ENCODE peak calls at places on chromosomes 4 and X, in nine cellular contexts. G, H, V, W, K, J, Z, Q and R are unnamed samples.

GRCh38 chr4:73721419-73721818 is 18.9 kb upstream of the CXCL8 start:
- DNase-seq in G (no peak), Q (no peak), H (no peak), V (no peak), J (peak), Z (no peak), K (peak), W (no peak), R (no peak)

GRCh38 chrX:45145492-45146215 is 55.0 kb downstream of the DIPK2B start:
- DNase-seq in Q (no peak), W (no peak), K (no peak), H (no peak), Z (no peak), J (no peak), V (no peak), G (no peak), R (no peak)

GRCh38 chrX:149497626-149498025 is 7.5 kb downstream of the IDS start:
- DNase-seq in J (peak), K (peak), Z (no peak), H (no peak), W (no peak), G (no peak), V (no peak), Q (no peak), R (no peak)

GRCh38 chrX:47302396-47302795 is 68.0 kb upstream of the ZNF157 start:
- DNase-seq in G (no peak), Z (no peak), H (no peak), K (no peak), V (no peak), W (no peak), Q (no peak), J (no peak), R (no peak)

GRCh38 chr4:86482851-86483490 is 111.1 kb upstream of the PTPN13 start:
- DNase-seq in K (no peak), J (no peak), G (no peak), Z (no peak), H (no peak), V (peak), W (no peak), Q (no peak), R (no peak)

GRCh38 chr4:63729519-63729918 is 679.7 kb downstream of the TECRL start:
- DNase-seq in V (no peak), W (no peak), Z (no peak), J (no peak), K (no peak), H (no peak), G (no peak), Q (no peak), R (no peak)

GRCh38 chr4:122118243-122118642 is 33.9 kb upstream of the BLTP1 start:
- DNase-seq in K (no peak), G (no peak), J (no peak), H (no peak), V (no peak), Z (no peak), Q (no peak), W (no peak), R (no peak)

GRCh38 chr4:114257516-114257915 is 278.1 kb upstream of the ARSJ start:
- DNase-seq in J (no peak), G (no peak), Q (peak), Z (no peak), K (peak), W (no peak), H (no peak), V (no peak), R (no peak)

GRCh38 chrX:48966796-48967579 is 4.7 kb downstream of the KCND1 start:
- DNase-seq in Q (no peak), K (peak), V (no peak), J (no peak), W (no peak), H (no peak), G (no peak), Z (no peak), R (no peak)

GRCh38 chr4:139641218-139641617 is 24.4 kb upstream of the MGST2 start:
- DNase-seq in Z (no peak), Q (no peak), H (no peak), V (no peak), K (peak), G (no peak), J (no peak), W (no peak), R (no peak)

GRCh38 chr4:122826596-122827257 is at the start of gene FGF2:
- DNase-seq in W (peak), K (peak), G (peak), J (no peak), V (peak), Z (no peak), Q (no peak), H (peak), R (peak)

GRCh38 chr4:71456841-71457240 is 118.0 kb downstream of the SLC4A4 start:
- DNase-seq in H (peak), Z (no peak), K (peak), Q (peak), G (no peak), V (no peak), J (peak), W (peak), R (no peak)

GRCh38 chr4:168835880-168836454 is 174.1 kb downstream of the CBR4 start:
- DNase-seq in H (no peak), W (no peak), Q (no peak), K (no peak), Z (no peak), G (no peak), J (no peak), V (no peak), R (no peak)

GRCh38 chr4:113683143-113683542 is 78.4 kb downstream of the CAMK2D start:
- DNase-seq in W (no peak), Q (no peak), V (no peak), G (peak), K (no peak), J (no peak), H (no peak), Z (peak), R (peak)

GRCh38 chr4:38424171-38424871 is 239.7 kb upstream of the KLF3 start:
- DNase-seq in Z (no peak), W (peak), Q (no peak), K (no peak), J (no peak), V (peak), H (no peak), G (no peak), R (no peak)

GRCh38 chr4:145731026-145731425 is 51.1 kb downstream of the C4orf51 start:
- DNase-seq in K (peak), J (peak), H (no peak), Z (no peak), G (no peak), W (no peak), Q (peak), V (no peak), R (no peak)

GRCh38 chr4:38782452-38783108 is at the start of gene TLR10:
- DNase-seq in Q (peak), Z (no peak), K (peak), H (no peak), W (peak), J (no peak), V (peak), G (peak), R (peak)

GRCh38 chr4:141021397-141022194 is 111.7 kb downstream of the RNF150 start:
- DNase-seq in Z (no peak), K (no peak), W (no peak), J (no peak), H (no peak), G (no peak), V (no peak), Q (no peak), R (no peak)

GRCh38 chr4:8188085-8188484 is 11.0 kb upstream of the SH3TC1 start:
- DNase-seq in H (no peak), J (no peak), W (no peak), K (no peak), Q (no peak), G (no peak), Z (no peak), V (no peak), R (no peak)

GRCh38 chr4:144714166-144714565 is 68.2 kb downstream of the HHIP start:
- DNase-seq in Z (no peak), Q (no peak), H (no peak), G (no peak), V (no peak), W (no peak), K (no peak), J (no peak), R (no peak)

GRCh38 chrX:155070038-155070437 is 898 bp downstream of the CMC4 start:
- DNase-seq in Q (no peak), J (no peak), V (no peak), G (no peak), K (peak), W (no peak), H (no peak), Z (no peak), R (no peak)

GRCh38 chrX:1529756-1530155 is 7.2 kb downstream of the P2RY8 start:
- DNase-seq in H (no peak), K (no peak), W (peak), Z (no peak), G (no peak), J (no peak), Q (no peak), V (no peak), R (no peak)

GRCh38 chr4:172042714-172043114 is 229.5 kb downstream of the GALNTL6 start:
- DNase-seq in W (peak), J (no peak), V (no peak), Z (no peak), K (no peak), G (no peak), H (no peak), Q (no peak), R (no peak)

GRCh38 chrX:42135583-42136228 is 212.4 kb upstream of the CASK start:
- DNase-seq in Q (no peak), V (no peak), Z (no peak), K (no peak), J (no peak), W (no peak), H (no peak), G (no peak), R (no peak)

GRCh38 chr4:183503497-183504063 is 1.3 kb upstream of the ING2 start:
- DNase-seq in H (no peak), Z (no peak), V (no peak), G (no peak), Q (no peak), W (no peak), J (no peak), K (no peak), R (no peak)

GRCh38 chr4:145736241-145736831 is 56.4 kb downstream of the C4orf51 start:
- DNase-seq in Q (no peak), J (no peak), G (no peak), W (no peak), Z (no peak), H (no peak), V (no peak), K (peak), R (no peak)

GRCh38 chr4:126137782-126138170 is 823.0 kb downstream of the FAT4 start:
- DNase-seq in H (no peak), W (no peak), G (no peak), K (no peak), Q (no peak), V (no peak), J (no peak), Z (no peak), R (no peak)

GRCh38 chrX:153687121-153688039 is at the start of gene SLC6A8:
- DNase-seq in V (peak), Z (no peak), J (no peak), K (peak), Q (peak), G (peak), H (peak), W (peak), R (peak)

GRCh38 chrX:115582871-115583729 is 22.1 kb downstream of the PLS3 start:
- DNase-seq in J (no peak), V (no peak), H (no peak), G (no peak), Z (no peak), Q (no peak), W (no peak), K (peak), R (no peak)

GRCh38 chrX:134172588-134173259 is 64.3 kb upstream of the CCDC160 start:
- DNase-seq in V (peak), Z (peak), Q (no peak), H (peak), G (peak), K (peak), J (no peak), W (peak), R (peak)

GRCh38 chr4:164614999-164615398 is 138.9 kb upstream of the SMIM31 start:
- DNase-seq in W (no peak), V (no peak), H (no peak), J (no peak), G (no peak), Z (no peak), K (no peak), Q (no peak), R (no peak)

GRCh38 chr4:16783119-16783518 is 115.3 kb downstream of the LDB2 start:
- DNase-seq in W (no peak), Q (no peak), G (no peak), Z (no peak), V (no peak), K (peak), J (no peak), H (no peak), R (no peak)

GRCh38 chr4:177051473-177052060 is 258.1 kb upstream of the NEIL3 start:
- DNase-seq in V (peak), Z (no peak), W (no peak), Q (no peak), H (no peak), G (peak), K (peak), J (no peak), R (peak)

GRCh38 chr4:130424211-130424610 is 1328.3 kb downstream of the C4orf33 start:
- DNase-seq in K (no peak), Q (no peak), W (no peak), V (no peak), J (no peak), G (no peak), H (no peak), Z (no peak), R (no peak)

GRCh38 chr4:40515398-40516293 is 114.0 kb downstream of the RBM47 start:
- DNase-seq in K (peak), V (no peak), Q (no peak), Z (no peak), J (no peak), W (peak), H (no peak), G (peak), R (no peak)

GRCh38 chr4:86939737-86940141 is 4.9 kb downstream of the AFF1 start:
- DNase-seq in J (no peak), Q (no peak), Z (no peak), V (no peak), H (no peak), W (no peak), K (no peak), G (peak), R (peak)